ENCODE peak calls at places on chromosome 10, in four cellular contexts. K is A549, U is GM12878, R is K562. L is an unnamed sample.

GRCh38 chr10:125363776-125364175 is 203.4 kb upstream of the CTBP2 start:
- DNase-seq in K (no peak), U (no peak), R (no peak), L (no peak)

GRCh38 chr10:42883993-42884983 is 101.7 kb downstream of the BMS1 start:
- DNase-seq in K (no peak), U (no peak), R (no peak), L (no peak)

GRCh38 chr10:43846187-43846680 is 197.6 kb upstream of the ZNF32 start:
- DNase-seq in K (no peak), U (peak; percentile 4), R (no peak), L (no peak)

GRCh38 chr10:130774871-130775270 is 536.6 kb downstream of the TCERG1L start:
- DNase-seq in K (no peak), U (no peak), R (no peak), L (no peak)

GRCh38 chr10:69217119-69217754 is 2.9 kb upstream of the HKDC1 start:
- DNase-seq in K (peak; percentile 69), U (no peak), R (no peak), L (no peak)

GRCh38 chr10:42973870-42974692 is 102.8 kb upstream of the RET start:
- DNase-seq in K (no peak), U (no peak), R (no peak), L (no peak)

GRCh38 chr10:6607778-6608177 is 27.7 kb upstream of the PRKCQ start:
- DNase-seq in K (no peak), U (no peak), R (no peak), L (no peak)

GRCh38 chr10:78991187-78991586 is 77.6 kb upstream of the ZMIZ1 start:
- DNase-seq in K (no peak), U (no peak), R (no peak), L (no peak)

GRCh38 chr10:72259491-72260214 is 14.1 kb upstream of the DDIT4 start:
- DNase-seq in K (peak; percentile 84), U (no peak), R (no peak), L (no peak)

GRCh38 chr10:22550732-22551131 is 163.6 kb downstream of the PIP4K2A start:
- DNase-seq in K (peak; percentile 41), U (no peak), R (peak; percentile 59), L (peak; percentile 83)

GRCh38 chr10:94673614-94674321 is 9.8 kb upstream of the CYP2C18 start:
- DNase-seq in K (peak; percentile 35), U (no peak), R (no peak), L (no peak)

GRCh38 chr10:63537511-63537910 is 16.3 kb downstream of the REEP3 start:
- DNase-seq in K (no peak), U (no peak), R (no peak), L (no peak)

GRCh38 chr10:92809845-92810244 is 38.5 kb upstream of the EXOC6 start:
- DNase-seq in K (no peak), U (no peak), R (no peak), L (no peak)

GRCh38 chr10:85100495-85100894 is 772.1 kb downstream of the CCSER2 start:
- DNase-seq in K (no peak), U (no peak), R (no peak), L (no peak)

GRCh38 chr10:46555366-46555712 is 1.1 kb downstream of the GPRIN2 start:
- DNase-seq in K (no peak), U (no peak), R (no peak), L (peak; percentile 28)

GRCh38 chr10:71375954-71376353 is 20.8 kb upstream of the CDH23 start:
- DNase-seq in K (no peak), U (no peak), R (no peak), L (no peak)

GRCh38 chr10:30192846-30193608 is 133.6 kb upstream of the JCAD start:
- DNase-seq in K (no peak), U (peak; percentile 9), R (no peak), L (no peak)

GRCh38 chr10:27359792-27360320 is 119.3 kb upstream of the ACBD5 start:
- DNase-seq in K (no peak), U (no peak), R (no peak), L (no peak)

GRCh38 chr10:3482200-3482993 is 302.6 kb downstream of the KLF6 start:
- DNase-seq in K (peak; percentile 69), U (peak; percentile 51), R (peak; percentile 11), L (no peak)

GRCh38 chr10:48636901-48637300 is 32.0 kb upstream of the ARHGAP22 start:
- DNase-seq in K (no peak), U (no peak), R (no peak), L (no peak)

GRCh38 chr10:86723009-86723408 is 33.4 kb upstream of the BMPR1A start:
- DNase-seq in K (no peak), U (no peak), R (no peak), L (no peak)

GRCh38 chr10:114723361-114723760 is 65.3 kb upstream of the ABLIM1 start:
- DNase-seq in K (no peak), U (no peak), R (no peak), L (no peak)

GRCh38 chr10:67087140-67087436 is 161.3 kb downstream of the LRRTM3 start:
- DNase-seq in K (no peak), U (no peak), R (no peak), L (no peak)

GRCh38 chr10:97499561-97500296 is 1.0 kb downstream of the UBTD1 start:
- DNase-seq in K (no peak), U (no peak), R (no peak), L (no peak)

GRCh38 chr10:1272079-1272478 is 215.9 kb downstream of the WDR37 start:
- DNase-seq in K (no peak), U (no peak), R (no peak), L (no peak)

GRCh38 chr10:1272762-1273161 is 216.6 kb downstream of the WDR37 start:
- DNase-seq in K (no peak), U (no peak), R (no peak), L (no peak)

GRCh38 chr10:1274098-1274745 is 218.0 kb downstream of the WDR37 start:
- DNase-seq in K (no peak), U (no peak), R (no peak), L (no peak)

GRCh38 chr10:1274746-1275544 is 218.8 kb downstream of the WDR37 start:
- DNase-seq in K (no peak), U (no peak), R (no peak), L (no peak)

GRCh38 chr10:1273372-1274097 is 217.3 kb downstream of the WDR37 start:
- DNase-seq in K (no peak), U (no peak), R (no peak), L (no peak)
- TF ChIP-seq ESRRA in K (no peak), U (no peak), R (no peak), L (no peak)

GRCh38 chr10:61456095-61456789 is 3.1 kb upstream of the TMEM26 start:
- DNase-seq in K (no peak), U (no peak), R (no peak), L (no peak)
- TF ChIP-seq ESRRA in K (no peak), U (no peak), R (no peak), L (no peak)

GRCh38 chr10:73495226-73495883 is 469 bp downstream of the PPP3CB start:
- DNase-seq in K (peak; percentile 92), U (peak; percentile 69), R (peak; percentile 98), L (peak; percentile 67)

GRCh38 chr10:73494213-73494612 is 1.6 kb downstream of the PPP3CB start:
- DNase-seq in K (no peak), U (no peak), R (no peak), L (no peak)

GRCh38 chr10:73494877-73495225 is 973 bp downstream of the PPP3CB start:
- DNase-seq in K (no peak), U (no peak), R (no peak), L (no peak)

GRCh38 chr10:73495884-73496674 is at the start of gene PPP3CB:
- DNase-seq in K (peak; percentile 96), U (peak; percentile 82), R (no peak), L (peak; percentile 86)

DNA sequence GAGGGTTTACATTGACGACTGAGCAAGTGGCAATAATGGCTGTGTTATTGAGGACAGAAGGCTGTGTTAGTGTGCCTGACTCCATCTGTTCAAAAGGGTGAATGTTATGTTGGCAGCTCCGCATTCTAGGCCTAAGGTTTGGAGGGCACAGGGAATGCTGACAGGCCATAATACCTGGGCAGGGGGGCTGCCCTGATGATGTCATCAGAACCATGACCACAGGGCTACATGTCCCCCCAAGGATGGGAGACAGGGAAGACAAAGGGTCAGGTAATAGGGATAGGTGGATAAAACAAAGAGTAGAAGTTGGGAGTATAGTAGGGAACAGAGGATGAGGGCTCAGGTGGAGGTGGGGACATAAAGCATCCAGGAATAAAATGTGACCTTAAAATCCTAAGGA is 1.8 kb upstream of the PPP3CB start:
- DNase-seq in K (no peak), U (no peak), R (no peak), L (no peak)
- TF ChIP-seq ESRRA in K (no peak), U (no peak), R (no peak), L (no peak)

DNA sequence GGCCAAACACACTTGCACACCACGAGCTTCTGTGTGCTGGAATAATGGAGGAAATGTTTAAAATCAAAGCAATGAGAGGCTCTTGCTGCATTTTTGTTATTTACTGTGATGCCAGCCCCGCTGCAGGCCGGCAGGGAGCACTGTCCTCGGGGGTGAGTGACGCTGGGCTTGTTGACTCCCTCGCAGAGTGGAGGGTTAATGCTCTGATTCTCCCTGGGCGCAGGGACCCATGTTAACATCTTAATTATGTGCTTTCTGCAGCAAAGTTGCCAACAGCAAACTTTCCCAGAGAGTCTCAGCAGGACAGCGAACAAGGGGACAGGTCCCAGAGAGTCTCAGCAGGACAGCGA is 22.9 kb downstream of the SCART1 start:
- DNase-seq in K (no peak), U (no peak), R (peak; percentile 14), L (no peak)
- TF ChIP-seq ESRRA in K (no peak), U (no peak), R (no peak), L (no peak)

GRCh38 chr10:59622320-59622901 is 87.2 kb downstream of the SLC16A9 start:
- DNase-seq in K (peak; percentile 65), U (no peak), R (peak; percentile 56), L (peak; percentile 54)
- TF ChIP-seq ESRRA in K (no peak), U (no peak), R (no peak), L (no peak)

L was measured in WTC11.